ENCODE peak calls at places on chromosomes 12 and 14, in four cellular contexts. One of them, this sample, is unnamed.

GRCh38 chr14:51160871-51161270 is 66.0 kb upstream of the TRIM9 start:
- DNase-seq in stimulated activated CD4-positive, alpha-beta T cell treated with anti-CD3 and anti-CD28 coated beads, Interleukin-12 subunit alpha, Interleukin-12 subunit beta, amount 100 ng/mL, for 4 hours: no peak
- DNase-seq in CD4-positive, alpha-beta memory T cell: no peak
- DNase-seq in HT1080: no peak
- DNase-seq in this sample: no peak

GRCh38 chr14:77459072-77459723 is 1.3 kb downstream of the AHSA1 start:
- DNase-seq in stimulated activated CD4-positive, alpha-beta T cell treated with anti-CD3 and anti-CD28 coated beads, Interleukin-12 subunit alpha, Interleukin-12 subunit beta, amount 100 ng/mL, for 4 hours: peak; percentile 48
- DNase-seq in CD4-positive, alpha-beta memory T cell: peak; percentile 53
- DNase-seq in HT1080: peak; percentile 59
- DNase-seq in this sample: peak; percentile 45

GRCh38 chr14:65408113-65408512 is 4.4 kb upstream of the FUT8 start:
- DNase-seq in stimulated activated CD4-positive, alpha-beta T cell treated with anti-CD3 and anti-CD28 coated beads, Interleukin-12 subunit alpha, Interleukin-12 subunit beta, amount 100 ng/mL, for 4 hours: no peak
- DNase-seq in CD4-positive, alpha-beta memory T cell: no peak
- DNase-seq in HT1080: no peak
- DNase-seq in this sample: no peak

GRCh38 chr14:39376671-39377403 is 55.4 kb downstream of the FBXO33 start:
- DNase-seq in stimulated activated CD4-positive, alpha-beta T cell treated with anti-CD3 and anti-CD28 coated beads, Interleukin-12 subunit alpha, Interleukin-12 subunit beta, amount 100 ng/mL, for 4 hours: no peak
- DNase-seq in CD4-positive, alpha-beta memory T cell: no peak
- DNase-seq in HT1080: peak; percentile 56
- DNase-seq in this sample: no peak

GRCh38 chr12:100955139-100955538 is 160.6 kb downstream of the ANO4 start:
- DNase-seq in stimulated activated CD4-positive, alpha-beta T cell treated with anti-CD3 and anti-CD28 coated beads, Interleukin-12 subunit alpha, Interleukin-12 subunit beta, amount 100 ng/mL, for 4 hours: no peak
- DNase-seq in CD4-positive, alpha-beta memory T cell: no peak
- DNase-seq in HT1080: peak; percentile 87
- DNase-seq in this sample: no peak

GRCh38 chr12:89999699-90000505 is 291.3 kb upstream of the ATP2B1 start:
- DNase-seq in stimulated activated CD4-positive, alpha-beta T cell treated with anti-CD3 and anti-CD28 coated beads, Interleukin-12 subunit alpha, Interleukin-12 subunit beta, amount 100 ng/mL, for 4 hours: no peak
- DNase-seq in CD4-positive, alpha-beta memory T cell: no peak
- DNase-seq in HT1080: no peak
- DNase-seq in this sample: no peak

GRCh38 chr14:103362780-103363179 is 22.4 kb upstream of the MARK3 start:
- DNase-seq in stimulated activated CD4-positive, alpha-beta T cell treated with anti-CD3 and anti-CD28 coated beads, Interleukin-12 subunit alpha, Interleukin-12 subunit beta, amount 100 ng/mL, for 4 hours: no peak
- DNase-seq in CD4-positive, alpha-beta memory T cell: no peak
- DNase-seq in HT1080: peak; percentile 62
- DNase-seq in this sample: no peak

GRCh38 chr12:468671-469389 is 9.1 kb downstream of the B4GALNT3 start:
- DNase-seq in stimulated activated CD4-positive, alpha-beta T cell treated with anti-CD3 and anti-CD28 coated beads, Interleukin-12 subunit alpha, Interleukin-12 subunit beta, amount 100 ng/mL, for 4 hours: no peak
- DNase-seq in CD4-positive, alpha-beta memory T cell: no peak
- DNase-seq in HT1080: peak; percentile 40
- DNase-seq in this sample: no peak

GRCh38 chr14:64235652-64236640 is 58.2 kb downstream of the ESR2 start:
- DNase-seq in stimulated activated CD4-positive, alpha-beta T cell treated with anti-CD3 and anti-CD28 coated beads, Interleukin-12 subunit alpha, Interleukin-12 subunit beta, amount 100 ng/mL, for 4 hours: no peak
- DNase-seq in CD4-positive, alpha-beta memory T cell: no peak
- DNase-seq in HT1080: no peak
- DNase-seq in this sample: no peak

GRCh38 chr12:92363295-92364146 is 217.9 kb upstream of the BTG1 start:
- DNase-seq in stimulated activated CD4-positive, alpha-beta T cell treated with anti-CD3 and anti-CD28 coated beads, Interleukin-12 subunit alpha, Interleukin-12 subunit beta, amount 100 ng/mL, for 4 hours: peak; percentile 12
- DNase-seq in CD4-positive, alpha-beta memory T cell: peak; percentile 52
- DNase-seq in HT1080: peak; percentile 46
- DNase-seq in this sample: peak; percentile 31

GRCh38 chr14:69873877-69874780 is 5.1 kb upstream of the SMOC1 start:
- DNase-seq in stimulated activated CD4-positive, alpha-beta T cell treated with anti-CD3 and anti-CD28 coated beads, Interleukin-12 subunit alpha, Interleukin-12 subunit beta, amount 100 ng/mL, for 4 hours: no peak
- DNase-seq in CD4-positive, alpha-beta memory T cell: no peak
- DNase-seq in HT1080: peak; percentile 73
- DNase-seq in this sample: no peak

GRCh38 chr14:99510556-99511139 is 29.4 kb downstream of the CCNK start:
- DNase-seq in stimulated activated CD4-positive, alpha-beta T cell treated with anti-CD3 and anti-CD28 coated beads, Interleukin-12 subunit alpha, Interleukin-12 subunit beta, amount 100 ng/mL, for 4 hours: no peak
- DNase-seq in CD4-positive, alpha-beta memory T cell: no peak
- DNase-seq in HT1080: no peak
- DNase-seq in this sample: no peak

GRCh38 chr12:87439990-87440827 is 589.0 kb downstream of the C12orf50 start:
- DNase-seq in stimulated activated CD4-positive, alpha-beta T cell treated with anti-CD3 and anti-CD28 coated beads, Interleukin-12 subunit alpha, Interleukin-12 subunit beta, amount 100 ng/mL, for 4 hours: no peak
- DNase-seq in CD4-positive, alpha-beta memory T cell: no peak
- DNase-seq in HT1080: peak; percentile 98
- DNase-seq in this sample: no peak

GRCh38 chr14:24851406-24851805 is 198.5 kb downstream of the STXBP6 start:
- DNase-seq in stimulated activated CD4-positive, alpha-beta T cell treated with anti-CD3 and anti-CD28 coated beads, Interleukin-12 subunit alpha, Interleukin-12 subunit beta, amount 100 ng/mL, for 4 hours: no peak
- DNase-seq in CD4-positive, alpha-beta memory T cell: no peak
- DNase-seq in HT1080: no peak
- DNase-seq in this sample: no peak

GRCh38 chr14:96268426-96269358 is 12.7 kb downstream of the BDKRB1 start:
- DNase-seq in stimulated activated CD4-positive, alpha-beta T cell treated with anti-CD3 and anti-CD28 coated beads, Interleukin-12 subunit alpha, Interleukin-12 subunit beta, amount 100 ng/mL, for 4 hours: no peak
- DNase-seq in CD4-positive, alpha-beta memory T cell: no peak
- DNase-seq in HT1080: peak; percentile 93
- DNase-seq in this sample: no peak

GRCh38 chr14:104250175-104250574 is 111.8 kb downstream of the KIF26A start:
- DNase-seq in stimulated activated CD4-positive, alpha-beta T cell treated with anti-CD3 and anti-CD28 coated beads, Interleukin-12 subunit alpha, Interleukin-12 subunit beta, amount 100 ng/mL, for 4 hours: no peak
- DNase-seq in CD4-positive, alpha-beta memory T cell: no peak
- DNase-seq in HT1080: no peak
- DNase-seq in this sample: no peak

GRCh38 chr14:99234982-99235491 is 37.0 kb downstream of the BCL11B start:
- DNase-seq in stimulated activated CD4-positive, alpha-beta T cell treated with anti-CD3 and anti-CD28 coated beads, Interleukin-12 subunit alpha, Interleukin-12 subunit beta, amount 100 ng/mL, for 4 hours: peak; percentile 77
- DNase-seq in CD4-positive, alpha-beta memory T cell: peak; percentile 61
- DNase-seq in HT1080: no peak
- DNase-seq in this sample: no peak

GRCh38 chr12:54175130-54175963 is 13.4 kb downstream of the SMUG1 start:
- DNase-seq in stimulated activated CD4-positive, alpha-beta T cell treated with anti-CD3 and anti-CD28 coated beads, Interleukin-12 subunit alpha, Interleukin-12 subunit beta, amount 100 ng/mL, for 4 hours: no peak
- DNase-seq in CD4-positive, alpha-beta memory T cell: no peak
- DNase-seq in HT1080: no peak
- DNase-seq in this sample: no peak

GRCh38 chr12:114451657-114452056 is 45.7 kb upstream of the TBX5 start:
- DNase-seq in stimulated activated CD4-positive, alpha-beta T cell treated with anti-CD3 and anti-CD28 coated beads, Interleukin-12 subunit alpha, Interleukin-12 subunit beta, amount 100 ng/mL, for 4 hours: no peak
- DNase-seq in CD4-positive, alpha-beta memory T cell: no peak
- DNase-seq in HT1080: no peak
- DNase-seq in this sample: no peak

GRCh38 chr12:42725839-42726238 is 136.3 kb upstream of the PRICKLE1 start:
- DNase-seq in stimulated activated CD4-positive, alpha-beta T cell treated with anti-CD3 and anti-CD28 coated beads, Interleukin-12 subunit alpha, Interleukin-12 subunit beta, amount 100 ng/mL, for 4 hours: no peak
- DNase-seq in CD4-positive, alpha-beta memory T cell: no peak
- DNase-seq in HT1080: peak; percentile 57
- DNase-seq in this sample: no peak

GRCh38 chr12:120367252-120367923 is 1.6 kb downstream of the MSI1 start:
- DNase-seq in stimulated activated CD4-positive, alpha-beta T cell treated with anti-CD3 and anti-CD28 coated beads, Interleukin-12 subunit alpha, Interleukin-12 subunit beta, amount 100 ng/mL, for 4 hours: no peak
- DNase-seq in CD4-positive, alpha-beta memory T cell: no peak
- DNase-seq in HT1080: no peak
- DNase-seq in this sample: no peak

GRCh38 chr12:109732321-109733305 is 19.0 kb downstream of the FAM222A start:
- DNase-seq in stimulated activated CD4-positive, alpha-beta T cell treated with anti-CD3 and anti-CD28 coated beads, Interleukin-12 subunit alpha, Interleukin-12 subunit beta, amount 100 ng/mL, for 4 hours: no peak
- DNase-seq in CD4-positive, alpha-beta memory T cell: no peak
- DNase-seq in HT1080: no peak
- DNase-seq in this sample: no peak

GRCh38 chr12:10362828-10363664 is 26.8 kb downstream of the KLRK1 start:
- DNase-seq in stimulated activated CD4-positive, alpha-beta T cell treated with anti-CD3 and anti-CD28 coated beads, Interleukin-12 subunit alpha, Interleukin-12 subunit beta, amount 100 ng/mL, for 4 hours: no peak
- DNase-seq in CD4-positive, alpha-beta memory T cell: no peak
- DNase-seq in HT1080: no peak
- DNase-seq in this sample: no peak

GRCh38 chr14:89613260-89614008 is 196.4 kb upstream of the FOXN3 start:
- DNase-seq in stimulated activated CD4-positive, alpha-beta T cell treated with anti-CD3 and anti-CD28 coated beads, Interleukin-12 subunit alpha, Interleukin-12 subunit beta, amount 100 ng/mL, for 4 hours: no peak
- DNase-seq in CD4-positive, alpha-beta memory T cell: no peak
- DNase-seq in HT1080: no peak
- DNase-seq in this sample: no peak

GRCh38 chr14:23320584-23321571 is at the start of gene PABPN1:
- DNase-seq in stimulated activated CD4-positive, alpha-beta T cell treated with anti-CD3 and anti-CD28 coated beads, Interleukin-12 subunit alpha, Interleukin-12 subunit beta, amount 100 ng/mL, for 4 hours: peak; percentile 92
- DNase-seq in CD4-positive, alpha-beta memory T cell: peak; percentile 96
- DNase-seq in HT1080: peak; percentile 100
- DNase-seq in this sample: peak; percentile 99

GRCh38 chr14:35696119-35696518 is 113.0 kb downstream of the RALGAPA1 start:
- DNase-seq in stimulated activated CD4-positive, alpha-beta T cell treated with anti-CD3 and anti-CD28 coated beads, Interleukin-12 subunit alpha, Interleukin-12 subunit beta, amount 100 ng/mL, for 4 hours: no peak
- DNase-seq in CD4-positive, alpha-beta memory T cell: no peak
- DNase-seq in HT1080: no peak
- DNase-seq in this sample: no peak

This sample was measured in immature natural killer cell.